ENCODE peak calls at places on chromosome 20, in eight cellular contexts. T is A549, X is IMR-90, U is HCT116, A is H1, J is K562, P is GM12878, Y is HepG2. C is an unnamed sample.

GRCh38 chr20:50744143-50744792 is 12.9 kb downstream of the PARD6B start:
- DNase-seq in T (peak), X (peak), U (peak), A (peak), J (peak), P (no peak), Y (peak), C (peak)

GRCh38 chr20:37492096-37492625 is 28.9 kb upstream of the NNAT start:
- DNase-seq in T (no peak), X (no peak), U (no peak), A (no peak), J (no peak), P (no peak), Y (no peak), C (no peak)

GRCh38 chr20:20205141-20205861 is 153.0 kb downstream of the CFAP61 start:
- DNase-seq in T (no peak), X (no peak), U (no peak), A (no peak), J (no peak), P (no peak), Y (no peak), C (no peak)

GRCh38 chr20:52457826-52458225 is 266.2 kb upstream of the ZFP64 start:
- DNase-seq in T (no peak), X (peak), U (no peak), A (no peak), J (no peak), P (no peak), Y (no peak), C (no peak)

GRCh38 chr20:21512634-21513180 is 1.2 kb downstream of the NKX2-2 start:
- DNase-seq in T (no peak), X (no peak), U (no peak), A (no peak), J (no peak), P (no peak), Y (no peak), C (peak)

GRCh38 chr20:23097636-23098580 is 11.8 kb upstream of the CD93 start:
- DNase-seq in T (no peak), X (no peak), U (no peak), A (no peak), J (no peak), P (no peak), Y (no peak), C (no peak)

GRCh38 chr20:53622247-53623114 is 28.8 kb upstream of the ZNF217 start:
- DNase-seq in T (peak), X (no peak), U (no peak), A (no peak), J (peak), P (peak), Y (peak), C (no peak)

GRCh38 chr20:13857304-13857703 is 72.5 kb downstream of the NDUFAF5 start:
- DNase-seq in T (no peak), X (no peak), U (no peak), A (no peak), J (no peak), P (no peak), Y (no peak), C (no peak)

GRCh38 chr20:4713401-4713800 is 8.3 kb upstream of the PRND start:
- DNase-seq in T (peak), X (no peak), U (peak), A (no peak), J (no peak), P (no peak), Y (no peak), C (no peak)

GRCh38 chr20:891121-892080 is 24.7 kb downstream of the ANGPT4 start:
- DNase-seq in T (no peak), X (no peak), U (no peak), A (no peak), J (no peak), P (peak), Y (no peak), C (no peak)

GRCh38 chr20:24066075-24066700 is 77.6 kb upstream of the GGTLC1 start:
- DNase-seq in T (no peak), X (no peak), U (no peak), A (no peak), J (no peak), P (no peak), Y (no peak), C (no peak)

GRCh38 chr20:24825591-24825990 is 123.5 kb upstream of the CST7 start:
- DNase-seq in T (no peak), X (no peak), U (no peak), A (no peak), J (no peak), P (no peak), Y (no peak), C (no peak)

GRCh38 chr20:32354592-32355416 is 3.3 kb upstream of the ASXL1 start:
- DNase-seq in T (peak), X (peak), U (no peak), A (no peak), J (peak), P (peak), Y (peak), C (no peak)

GRCh38 chr20:8509809-8510208 is 377.7 kb downstream of the PLCB1 start:
- DNase-seq in T (no peak), X (no peak), U (no peak), A (no peak), J (no peak), P (no peak), Y (no peak), C (peak)

GRCh38 chr20:25032478-25033183 is 25.3 kb downstream of the ACSS1 start:
- DNase-seq in T (no peak), X (no peak), U (no peak), A (no peak), J (peak), P (no peak), Y (peak), C (no peak)

GRCh38 chr20:7195704-7196103 is 428.2 kb downstream of the BMP2 start:
- DNase-seq in T (peak), X (no peak), U (no peak), A (no peak), J (no peak), P (no peak), Y (no peak), C (no peak)

GRCh38 chr20:7199867-7200266 is 432.4 kb downstream of the BMP2 start:
- DNase-seq in T (no peak), X (no peak), U (no peak), A (no peak), J (no peak), P (no peak), Y (no peak), C (no peak)

GRCh38 chr20:7193681-7194080 is 426.2 kb downstream of the BMP2 start:
- DNase-seq in T (no peak), X (no peak), U (no peak), A (no peak), J (no peak), P (no peak), Y (no peak), C (no peak)

GRCh38 chr20:7196481-7196880 is 429.0 kb downstream of the BMP2 start:
- DNase-seq in T (no peak), X (no peak), U (no peak), A (no peak), J (no peak), P (no peak), Y (no peak), C (no peak)
- TF ChIP-seq RAD21 in T (no peak), X (no peak), U (no peak), A (no peak), J (no peak), P (no peak), Y (no peak), C (no peak)

GRCh38 chr20:2942439-2942838 is 69.2 kb downstream of the PTPRA start:
- DNase-seq in T (no peak), X (peak), U (no peak), A (no peak), J (no peak), P (no peak), Y (no peak), C (no peak)
- TF ChIP-seq RAD21 in T (no peak), X (no peak), U (no peak), A (no peak), J (no peak), P (no peak), Y (no peak), C (no peak)

GRCh38 chr20:63409834-63410435 is 48.8 kb upstream of the CHRNA4 start:
- DNase-seq in T (no peak), X (no peak), U (no peak), A (no peak), J (no peak), P (no peak), Y (no peak), C (no peak)
- TF ChIP-seq RAD21 in T (no peak), X (no peak), U (no peak), A (no peak), J (no peak), P (no peak), Y (no peak), C (no peak)

GRCh38 chr20:45407783-45408645 is at the start of gene DBNDD2:
- DNase-seq in T (no peak), X (no peak), U (no peak), A (no peak), J (no peak), P (no peak), Y (no peak), C (peak)

GRCh38 chr20:45406260-45407066 is 1.6 kb upstream of the DBNDD2 start:
- DNase-seq in T (peak), X (no peak), U (no peak), A (peak), J (peak), P (no peak), Y (no peak), C (peak)

GRCh38 chr20:45408646-45409213 is 641 bp downstream of the DBNDD2 start:
- DNase-seq in T (no peak), X (no peak), U (no peak), A (no peak), J (no peak), P (no peak), Y (no peak), C (no peak)

GRCh38 chr20:45405566-45406259 is 2.4 kb upstream of the DBNDD2 start:
- DNase-seq in T (no peak), X (no peak), U (no peak), A (peak), J (peak), P (no peak), Y (no peak), C (peak)

DNA sequence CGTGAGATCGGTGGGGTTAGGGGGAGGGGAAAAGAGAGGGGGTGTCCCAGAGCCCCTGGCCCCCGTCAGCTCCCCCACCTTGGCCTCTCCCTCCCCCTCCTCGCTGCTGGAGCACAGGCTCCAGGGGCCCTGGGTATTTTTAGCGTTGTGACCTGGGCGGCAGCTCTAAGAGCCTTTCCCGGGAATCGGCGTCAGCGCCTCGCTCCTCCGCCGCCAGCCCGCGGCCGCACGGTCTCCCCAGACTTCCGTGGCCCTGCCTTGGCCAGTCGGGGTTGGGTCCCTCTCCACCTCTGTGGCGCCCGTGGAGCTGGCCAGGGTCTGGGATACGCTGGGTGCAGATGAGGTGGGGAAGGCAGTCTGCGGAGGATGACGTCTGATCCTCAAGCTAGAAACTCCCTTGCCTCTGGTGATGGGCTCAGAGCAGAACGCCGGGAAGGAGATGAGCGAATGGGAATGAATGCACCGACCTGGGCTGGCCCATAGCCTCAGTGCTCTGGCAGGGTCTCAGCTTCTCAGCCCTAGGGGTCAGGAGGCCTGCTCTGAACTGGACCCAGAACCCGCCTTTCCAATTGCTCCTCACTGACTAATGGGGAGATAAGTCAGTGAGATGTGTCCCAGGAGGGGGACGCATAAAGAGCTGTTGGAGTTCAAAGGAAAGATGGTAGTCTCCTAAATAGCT is 883 bp upstream of the DBNDD2 start:
- DNase-seq in T (no peak), X (no peak), U (no peak), A (no peak), J (peak), P (no peak), Y (no peak), C (peak)
- TF ChIP-seq RAD21 in T (no peak), X (no peak), U (no peak), A (no peak), J (no peak), P (no peak), Y (no peak), C (no peak)

C was measured in SK-N-SH.